ENCODE peak calls at places on chromosomes 11 and 22, in six cellular contexts. J is upper lobe of right lung; B is cardiac fibroblast; S is ACHN; I is activated CD8-positive, alpha-beta memory T cell treated with anti-CD3 and anti-CD28 coated beads for 4 hours; O is thoracic aorta. N is an unnamed sample.

GRCh38 chr11:64800633-64801464 is 2.2 kb downstream of the MAP4K2 start:
- DNase-seq in J (no peak), B (no peak), S (no peak), I (no peak), O (no peak), N (no peak)

GRCh38 chr11:6705905-6706535 is 22.9 kb upstream of the MRPL17 start:
- DNase-seq in J (no peak), B (peak), S (peak), I (no peak), O (peak), N (no peak)

GRCh38 chr11:107550304-107550703 is 15.2 kb downstream of the ALKBH8 start:
- DNase-seq in J (no peak), B (no peak), S (no peak), I (no peak), O (no peak), N (no peak)

GRCh38 chr22:42269407-42270177 is 861 bp downstream of the TCF20 start:
- DNase-seq in J (peak), B (peak), S (peak), I (peak), O (no peak), N (peak)

GRCh38 chr11:132211479-132211878 is 841.1 kb downstream of the NTM start:
- DNase-seq in J (no peak), B (no peak), S (no peak), I (no peak), O (no peak), N (no peak)

GRCh38 chr11:97732011-97732632 is 1288.6 kb upstream of the CNTN5 start:
- DNase-seq in J (no peak), B (peak), S (no peak), I (no peak), O (no peak), N (no peak)

GRCh38 chr11:47714554-47715081 is 551 bp downstream of the AGBL2 start:
- DNase-seq in J (peak), B (peak), S (peak), I (no peak), O (no peak), N (no peak)

GRCh38 chr11:121199516-121199915 is 93.1 kb upstream of the SC5D start:
- DNase-seq in J (no peak), B (no peak), S (no peak), I (no peak), O (no peak), N (no peak)

GRCh38 chr11:34356576-34356917 is 1.3 kb downstream of the ABTB2 start:
- DNase-seq in J (peak), B (peak), S (peak), I (no peak), O (peak), N (peak)

GRCh38 chr11:76248210-76248609 is 41.9 kb upstream of the WNT11 start:
- DNase-seq in J (no peak), B (peak), S (peak), I (no peak), O (no peak), N (no peak)

GRCh38 chr11:124421043-124421442 is 3.6 kb downstream of the OR8B4 start:
- DNase-seq in J (no peak), B (no peak), S (no peak), I (no peak), O (no peak), N (no peak)

GRCh38 chr11:65911682-65912568 is 6.9 kb downstream of the C11orf68 start:
- DNase-seq in J (no peak), B (peak), S (peak), I (no peak), O (no peak), N (peak)

GRCh38 chr11:72309074-72309598 is 65.2 kb upstream of the PHOX2A start:
- DNase-seq in J (no peak), B (no peak), S (no peak), I (no peak), O (no peak), N (no peak)

GRCh38 chr11:58659404-58659803 is 36.9 kb downstream of the CNTF start:
- DNase-seq in J (no peak), B (no peak), S (peak), I (no peak), O (no peak), N (no peak)

GRCh38 chr22:49754674-49755590 is 72.7 kb downstream of the BRD1 start:
- DNase-seq in J (peak), B (no peak), S (no peak), I (no peak), O (no peak), N (peak)